ENCODE peak calls at places on chromosomes 12 and 14, in seven cellular contexts. M, L, S, O, Y, H and F are unnamed samples.

GRCh38 chr14:79809849-79810612 is 401.3 kb downstream of the DIO2 start:
- DNase-seq in M (no peak), L (peak; percentile 53), S (peak; percentile 69), O (peak; percentile 70), Y (no peak), H (peak; percentile 36), F (no peak)

GRCh38 chr12:80567391-80567790 is 123.4 kb downstream of the PTPRQ start:
- DNase-seq in M (no peak), L (peak; percentile 33), S (no peak), O (no peak), Y (no peak), H (no peak), F (no peak)

GRCh38 chr12:88057994-88058718 is 29.0 kb upstream of the C12orf50 start:
- DNase-seq in M (no peak), L (no peak), S (no peak), O (no peak), Y (no peak), H (no peak), F (no peak)

GRCh38 chr12:86148071-86148470 is 108.1 kb downstream of the MGAT4C start:
- DNase-seq in M (no peak), L (no peak), S (peak; percentile 5), O (no peak), Y (no peak), H (no peak), F (no peak)

GRCh38 chr14:64266206-64266605 is 28.0 kb downstream of the ESR2 start:
- DNase-seq in M (no peak), L (peak; percentile 66), S (no peak), O (no peak), Y (peak; percentile 39), H (peak; percentile 6), F (no peak)

GRCh38 chr12:15276088-15276698 is 46.1 kb upstream of the PTPRO start:
- DNase-seq in M (no peak), L (peak; percentile 52), S (no peak), O (no peak), Y (peak; percentile 38), H (peak; percentile 25), F (peak; percentile 10)

GRCh38 chr12:34033628-34034296 is 11.5 kb downstream of the ALG10 start:
- DNase-seq in M (no peak), L (peak; percentile 21), S (no peak), O (no peak), Y (peak; percentile 15), H (peak; percentile 67), F (peak; percentile 3)

GRCh38 chr14:90545966-90546751 is 149.3 kb downstream of the CALM1 start:
- DNase-seq in M (peak; percentile 59), L (no peak), S (no peak), O (no peak), Y (no peak), H (no peak), F (no peak)

GRCh38 chr12:108799528-108800243 is 57.7 kb downstream of the SSH1 start:
- DNase-seq in M (no peak), L (no peak), S (no peak), O (no peak), Y (no peak), H (no peak), F (no peak)

GRCh38 chr12:131682511-131682895 is 28.4 kb upstream of the SFSWAP start:
- DNase-seq in M (no peak), L (no peak), S (no peak), O (peak; percentile 78), Y (no peak), H (no peak), F (no peak)